ENCODE peak calls at places on chromosomes 13 and 19, in nine cellular contexts. R, L, I, W, C, K, G, N and Z are unnamed samples.

GRCh38 chr19:16446108-16447014 is 25.4 kb downstream of the EPS15L1 start:
- DNase-seq in N (no peak), C (no peak), K (no peak), I (no peak), L (no peak), G (no peak), R (no peak), W (no peak), Z (no peak)

GRCh38 chr13:27082325-27082724 is 89.3 kb downstream of the USP12 start:
- DNase-seq in N (no peak), G (no peak), I (no peak), R (no peak), C (no peak), L (no peak), K (no peak), W (no peak), Z (no peak)

GRCh38 chr19:35039881-35040456 is 1.6 kb upstream of the HPN start:
- DNase-seq in G (no peak), L (no peak), W (no peak), I (no peak), R (no peak), N (no peak), C (no peak), K (no peak), Z (peak)

GRCh38 chr13:25752957-25753540 is 298.8 kb downstream of the SHISA2 start:
- DNase-seq in N (peak), L (peak), W (peak), R (no peak), G (peak), I (no peak), C (no peak), K (no peak), Z (peak)

GRCh38 chr19:37855098-37855497 is 51.3 kb downstream of the WDR87 start:
- DNase-seq in L (no peak), R (no peak), C (peak), K (no peak), W (no peak), I (no peak), N (peak), G (peak), Z (peak)

GRCh38 chr19:4988770-4989251 is 19.9 kb downstream of the KDM4B start:
- DNase-seq in G (no peak), K (no peak), L (no peak), R (no peak), W (peak), C (no peak), N (peak), I (no peak), Z (no peak)

GRCh38 chr19:30228726-30229523 is 143.3 kb upstream of the ZNF536 start:
- DNase-seq in G (no peak), N (no peak), L (no peak), C (no peak), I (no peak), R (peak), K (no peak), W (no peak), Z (peak)

GRCh38 chr13:104140557-104140956 is 1074.3 kb upstream of the SLC10A2 start:
- DNase-seq in W (peak), N (no peak), R (peak), C (no peak), K (no peak), I (no peak), G (no peak), L (peak), Z (no peak)

GRCh38 chr13:87925006-87925405 is 253.8 kb downstream of the SLITRK5 start:
- DNase-seq in K (no peak), L (no peak), R (no peak), C (no peak), W (no peak), I (no peak), N (no peak), G (no peak), Z (no peak)

GRCh38 chr19:9981406-9982260 is 28.7 kb downstream of the COL5A3 start:
- DNase-seq in N (no peak), G (no peak), R (no peak), C (no peak), W (no peak), I (no peak), K (no peak), L (no peak), Z (no peak)

GRCh38 chr19:10112895-10113591 is 1.6 kb downstream of the P2RY11 start:
- DNase-seq in R (no peak), I (peak), N (peak), L (peak), K (peak), C (peak), W (no peak), G (peak), Z (peak)

GRCh38 chr19:719636-720377 is 11.1 kb downstream of the PALM start:
- DNase-seq in I (no peak), W (no peak), C (no peak), K (no peak), G (no peak), R (peak), N (no peak), L (no peak), Z (peak)

GRCh38 chr13:112252744-112253590 is 123.2 kb upstream of the SPACA7 start:
- DNase-seq in I (no peak), L (no peak), R (no peak), W (no peak), N (peak), G (no peak), C (no peak), K (no peak), Z (peak)

GRCh38 chr19:48471836-48472235 is 2.7 kb downstream of the CYTH2 start:
- DNase-seq in G (no peak), C (no peak), K (no peak), L (no peak), I (no peak), W (no peak), N (no peak), R (no peak), Z (no peak)

GRCh38 chr19:54335164-54335563 is 3.8 kb downstream of the LILRA4 start:
- DNase-seq in W (peak), C (no peak), G (no peak), L (no peak), I (no peak), N (no peak), R (no peak), K (no peak), Z (no peak)

GRCh38 chr13:114009590-114010400 is 35.9 kb upstream of the C13orf46 start:
- DNase-seq in R (no peak), N (peak), K (no peak), G (no peak), I (no peak), L (no peak), W (no peak), C (no peak), Z (no peak)

GRCh38 chr13:36919206-36919832 is 719 bp downstream of the SMAD9 start:
- DNase-seq in L (no peak), I (no peak), C (no peak), W (peak), K (no peak), N (peak), R (peak), G (no peak), Z (peak)

GRCh38 chr13:85334187-85334586 is 465.0 kb downstream of the SLITRK6 start:
- DNase-seq in C (no peak), I (no peak), W (no peak), K (no peak), R (no peak), G (no peak), L (no peak), N (no peak), Z (no peak)